ENCODE peak calls at places on chromosomes 5 and 9, in four cellular contexts. B is choroid plexus epithelial cell, T is uterus, G is nephron progenitor cell. L is an unnamed sample.

GRCh38 chr5:149118463-149118862 is 22.8 kb upstream of the ABLIM3 start:
- DNase-seq in B (no peak), T (no peak), G (no peak), L (no peak)

GRCh38 chr5:124902097-124902821 is 155.8 kb upstream of the ZNF608 start:
- DNase-seq in B (peak; percentile 78), T (no peak), G (no peak), L (no peak)

GRCh38 chr5:140827704-140828401 is at the start of gene PCDHA6:
- DNase-seq in B (peak; percentile 3), T (no peak), G (peak; percentile 25), L (no peak)

GRCh38 chr5:119321569-119322311 is 34.1 kb upstream of the TNFAIP8 start:
- DNase-seq in B (no peak), T (no peak), G (no peak), L (no peak)

GRCh38 chr9:75889977-75890540 is 414 bp upstream of the PCSK5 start:
- DNase-seq in B (peak; percentile 84), T (peak; percentile 65), G (peak; percentile 15), L (peak; percentile 78)

GRCh38 chr9:98860871-98861293 is 53.4 kb downstream of the GALNT12 start:
- DNase-seq in B (peak; percentile 91), T (peak; percentile 71), G (no peak), L (peak; percentile 88)

GRCh38 chr5:171533153-171533552 is 113.7 kb downstream of the FGF18 start:
- DNase-seq in B (no peak), T (no peak), G (no peak), L (no peak)

GRCh38 chr5:115179068-115179958 is 9.6 kb upstream of the TRIM36 start:
- DNase-seq in B (peak; percentile 6), T (no peak), G (peak; percentile 61), L (no peak)

GRCh38 chr5:35926389-35927051 is 11.9 kb downstream of the CAPSL start:
- DNase-seq in B (peak; percentile 68), T (peak; percentile 64), G (peak; percentile 66), L (no peak)

GRCh38 chr5:132747064-132747692 is at the start of gene CCNI2:
- DNase-seq in B (no peak), T (no peak), G (peak; percentile 59), L (no peak)
- TF ChIP-seq CTCF in B (no peak), T (no peak), G (no peak), L (no peak)

DNA sequence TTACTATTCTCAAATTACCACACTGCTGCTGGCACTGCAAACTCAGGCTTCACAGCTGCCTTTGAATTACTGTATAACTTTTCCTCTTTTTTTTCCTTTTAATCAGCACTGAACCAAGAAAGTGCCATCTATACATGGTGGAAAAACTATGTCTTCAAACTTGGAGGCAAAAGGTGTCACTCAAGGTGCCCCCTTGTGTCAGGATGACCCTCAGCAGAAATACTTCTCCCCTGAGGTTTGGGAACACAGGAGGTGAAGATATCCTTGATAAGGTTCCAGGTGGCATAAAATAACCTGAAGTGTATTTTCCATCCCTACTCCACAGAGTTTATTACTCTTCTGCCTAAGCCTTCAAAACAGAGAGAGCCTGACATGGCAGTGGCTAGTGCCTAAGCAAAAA is 14.5 kb downstream of the FRMD3 start:
- DNase-seq in B (no peak), T (no peak), G (no peak), L (no peak)
- TF ChIP-seq CTCF in B (no peak), T (no peak), G (no peak), L (no peak)

GRCh38 chr9:133601746-133602145 is 7.4 kb downstream of the FAM163B start:
- DNase-seq in B (no peak), T (no peak), G (no peak), L (no peak)
- TF ChIP-seq CTCF in B (no peak), T (no peak), G (no peak), L (no peak)

GRCh38 chr5:172646716-172647285 is 5.7 kb downstream of the NEURL1B start:
- DNase-seq in B (peak; percentile 56), T (peak; percentile 62), G (peak; percentile 38), L (no peak)
- TF ChIP-seq CTCF in B (peak; percentile 64), T (peak; percentile 43), G (peak; percentile 45), L (peak; percentile 22)

DNA sequence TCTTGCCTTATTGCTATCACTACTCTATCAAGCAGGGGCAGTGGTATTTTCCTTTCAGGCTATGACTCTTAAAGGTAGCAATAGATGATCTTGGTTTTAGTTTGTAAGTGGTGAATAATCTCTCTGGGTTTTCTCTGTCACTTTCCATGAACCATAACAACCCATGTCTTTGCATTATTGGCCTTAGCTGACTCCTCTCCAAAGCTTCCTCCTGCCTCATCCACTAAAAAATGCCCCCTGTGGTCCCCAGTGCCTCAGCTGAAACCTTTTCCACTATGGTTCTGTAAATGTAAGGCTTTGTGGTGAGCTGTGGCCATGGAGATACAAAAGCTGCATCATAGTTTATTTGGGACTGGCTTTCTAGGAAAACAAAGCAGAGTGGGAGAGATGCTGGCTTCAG is 128.8 kb downstream of the GPBP1 start:
- DNase-seq in B (peak; percentile 90), T (no peak), G (no peak), L (no peak)
- TF ChIP-seq CTCF in B (no peak), T (no peak), G (no peak), L (no peak)

GRCh38 chr5:103034662-103035392 is 85.1 kb downstream of the GIN1 start:
- DNase-seq in B (no peak), T (no peak), G (peak; percentile 7), L (no peak)
- TF ChIP-seq CTCF in B (no peak), T (no peak), G (no peak), L (no peak)

GRCh38 chr5:33153373-33153772 is 287.4 kb upstream of the TARS1 start:
- DNase-seq in B (no peak), T (no peak), G (no peak), L (no peak)
- TF ChIP-seq CTCF in B (no peak), T (no peak), G (no peak), L (no peak)

GRCh38 chr5:181260720-181261319 is at the start of gene TRIM52:
- DNase-seq in B (peak; percentile 88), T (peak; percentile 83), G (peak; percentile 96), L (peak; percentile 92)
- TF ChIP-seq CTCF in B (no peak), T (no peak), G (no peak), L (no peak)

GRCh38 chr5:53123702-53124101 is 14.1 kb upstream of the MOCS2 start:
- DNase-seq in B (peak; percentile 45), T (no peak), G (no peak), L (no peak)
- TF ChIP-seq CTCF in B (peak; percentile 29), T (no peak), G (no peak), L (no peak)